ENCODE peak calls at places on chromosomes 16 and 17, in four cellular contexts. A is HepG2, G is K562, H is GM12878. Q is an unnamed sample.

GRCh38 chr17:39165178-39165843 is 650 bp downstream of the ARL5C start:
- DNase-seq in A (no peak), G (no peak), H (no peak), Q (no peak)

GRCh38 chr17:63689479-63689878 is 10.4 kb downstream of the LIMD2 start:
- DNase-seq in H (no peak), A (no peak), G (no peak), Q (no peak)

GRCh38 chr17:49001671-49002070 is 4.5 kb downstream of the IGF2BP1 start:
- DNase-seq in H (no peak), G (no peak), A (no peak), Q (no peak)

GRCh38 chr16:67101683-67102082 is 8.1 kb upstream of the PHAF1 start:
- DNase-seq in A (no peak), G (no peak), H (no peak), Q (no peak)

GRCh38 chr16:4682616-4683254 is 10.6 kb upstream of the NUDT16L1 start:
- DNase-seq in H (no peak), G (peak), A (peak), Q (peak)

GRCh38 chr17:71966055-71966454 is 154.8 kb upstream of the SOX9 start:
- DNase-seq in G (no peak), H (no peak), A (no peak), Q (no peak)

GRCh38 chr17:81422776-81423697 is 27.8 kb downstream of the BAHCC1 start:
- DNase-seq in H (no peak), G (peak), A (peak), Q (no peak)

GRCh38 chr16:81542609-81543570 is 98.3 kb downstream of the CMIP start:
- DNase-seq in G (no peak), H (no peak), A (peak), Q (no peak)

GRCh38 chr17:9959377-9959981 is 54.4 kb upstream of the RCVRN start:
- DNase-seq in A (peak), G (peak), H (no peak), Q (peak)

GRCh38 chr17:79905832-79906231 is 66.6 kb upstream of the CBX4 start:
- DNase-seq in G (peak), H (no peak), A (peak), Q (peak)
- TF ChIP-seq FOXM1 in G (no peak), H (no peak), A (no peak), Q (no peak)

GRCh38 chr17:41521574-41522261 is 3.0 kb upstream of the KRT15 start:
- DNase-seq in G (peak), A (peak), H (no peak), Q (no peak)
- TF ChIP-seq TARDBP in G (no peak), A (no peak), H (no peak), Q (no peak)

GRCh38 chr16:57883953-57884654 is 81.8 kb upstream of the KIFC3 start:
- DNase-seq in A (no peak), G (no peak), H (no peak), Q (no peak)

GRCh38 chr16:57882797-57883196 is 80.5 kb upstream of the KIFC3 start:
- DNase-seq in G (no peak), A (no peak), H (no peak), Q (no peak)

GRCh38 chr16:57886427-57886826 is 84.1 kb upstream of the KIFC3 start:
- DNase-seq in H (no peak), A (no peak), G (no peak), Q (no peak)

GRCh38 chr16:57883480-57883879 is 81.2 kb upstream of the KIFC3 start:
- DNase-seq in H (no peak), G (no peak), A (no peak), Q (no peak)

DNA sequence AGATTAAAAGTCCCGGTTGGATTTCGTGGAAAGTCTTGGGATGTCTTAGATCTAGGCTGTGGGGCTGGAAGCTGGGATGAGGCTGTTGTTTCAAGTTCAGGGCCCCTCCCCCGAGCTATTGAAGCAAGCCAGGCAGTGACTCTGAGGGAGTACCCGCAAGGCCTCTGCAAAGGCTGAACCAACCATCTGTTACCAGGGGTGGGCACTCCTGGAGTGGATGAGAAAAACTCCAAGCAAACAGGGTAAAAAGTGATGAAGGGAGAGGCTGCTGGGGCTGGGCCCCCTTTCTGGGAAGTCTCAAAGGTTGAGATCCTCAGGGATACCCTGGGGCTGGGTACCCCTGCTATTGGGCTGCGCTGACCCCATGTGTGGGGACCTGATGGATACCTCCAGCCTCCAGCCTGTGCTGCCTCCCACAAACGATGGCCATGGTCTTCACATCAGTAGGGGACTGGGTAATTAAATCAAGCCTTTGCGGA is 82.4 kb upstream of the KIFC3 start:
- DNase-seq in A (no peak), H (no peak), G (no peak), Q (no peak)
- TF ChIP-seq FOXK2 in A (no peak), H (no peak), G (no peak), Q (no peak)

GRCh38 chr16:79253100-79253631 is 347.4 kb downstream of the MAF start:
- DNase-seq in H (no peak), G (no peak), A (peak), Q (no peak)

GRCh38 chr16:79261461-79261860 is 339.1 kb downstream of the MAF start:
- DNase-seq in G (peak), H (no peak), A (peak), Q (peak)

GRCh38 chr16:79261944-79262552 is 338.5 kb downstream of the MAF start:
- DNase-seq in A (no peak), H (no peak), G (no peak), Q (no peak)

GRCh38 chr16:79257958-79258490 is 342.5 kb downstream of the MAF start:
- DNase-seq in G (no peak), H (no peak), A (no peak), Q (no peak)
- TF ChIP-seq FOXM1 in G (no peak), H (no peak), A (no peak), Q (no peak)

GRCh38 chr17:19542247-19542646 is 8.6 kb downstream of the SLC47A1 start:
- DNase-seq in G (no peak), H (no peak), A (no peak), Q (no peak)

GRCh38 chr17:19540706-19541370 is 7.2 kb downstream of the SLC47A1 start:
- DNase-seq in G (no peak), A (no peak), H (no peak), Q (no peak)

GRCh38 chr17:19539841-19540311 is 6.2 kb downstream of the SLC47A1 start:
- DNase-seq in A (no peak), G (no peak), H (no peak), Q (no peak)

GRCh38 chr17:19539040-19539399 is 5.4 kb downstream of the SLC47A1 start:
- DNase-seq in H (no peak), G (no peak), A (no peak), Q (no peak)

DNA sequence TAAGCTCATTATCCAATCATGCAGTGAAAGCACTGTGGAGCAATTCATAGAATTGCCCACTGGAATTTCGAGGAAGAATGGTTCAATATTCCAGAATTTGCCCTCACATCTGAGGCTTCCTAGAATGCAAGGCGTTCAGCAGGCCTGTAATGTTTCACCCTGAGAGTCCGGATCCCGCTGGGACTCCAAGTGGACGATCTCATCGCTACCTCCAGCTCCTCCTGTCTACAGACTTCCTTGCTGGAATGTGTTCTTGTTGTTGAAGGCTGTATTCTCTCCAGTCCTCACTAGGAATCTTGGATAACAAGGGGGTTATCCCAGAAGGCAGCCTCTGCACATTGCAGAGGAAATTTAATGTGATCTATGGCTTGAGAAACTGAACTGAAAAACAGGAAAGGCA is 7.8 kb downstream of the SLC47A1 start:
- DNase-seq in G (no peak), A (no peak), H (no peak), Q (no peak)
- TF ChIP-seq TARDBP in G (no peak), A (no peak), H (no peak), Q (no peak)

DNA sequence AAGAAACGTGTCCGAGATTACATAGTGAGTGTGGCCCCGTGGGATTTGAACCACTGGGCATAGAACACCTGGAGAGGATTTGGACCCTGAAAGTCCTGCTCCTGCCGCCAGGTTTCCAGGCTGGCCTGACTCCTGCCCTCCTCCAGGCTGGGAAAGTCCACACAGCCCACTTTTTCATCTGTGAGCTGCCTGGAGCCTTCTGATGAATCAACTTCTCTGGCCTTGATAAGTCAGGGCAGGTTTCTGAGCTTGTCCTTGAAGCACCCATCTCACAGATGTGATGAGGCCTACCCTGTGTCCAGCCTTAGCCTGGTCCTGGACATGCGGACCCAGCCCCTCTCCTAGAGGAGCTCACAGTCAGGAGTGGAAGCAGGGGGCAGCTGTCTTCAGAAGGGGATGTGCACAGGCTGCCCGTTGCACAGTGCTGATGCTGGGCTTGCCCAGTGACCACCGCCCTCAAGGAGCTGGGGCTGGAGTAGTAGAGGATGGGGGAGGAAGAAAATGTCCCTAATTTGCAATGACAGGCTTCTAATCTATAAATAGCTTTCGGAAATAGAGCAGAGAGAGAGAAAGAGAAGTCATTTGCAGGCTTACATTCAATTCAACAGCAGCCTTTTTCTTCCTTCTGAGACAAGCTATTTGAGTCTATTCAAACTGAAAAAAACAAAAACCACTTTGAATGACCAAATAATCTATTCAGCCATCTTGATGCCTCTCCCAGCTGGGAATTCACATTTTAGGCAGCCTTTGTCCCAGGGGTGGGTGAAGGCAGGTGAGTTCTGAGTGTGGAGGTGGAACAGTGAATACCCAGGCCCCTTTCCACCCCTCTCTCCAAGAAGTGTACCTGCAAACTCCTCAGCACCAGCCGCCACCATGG is 73.5 kb upstream of the DNAJA2 start:
- DNase-seq in H (peak), G (no peak), A (no peak), Q (no peak)
- TF ChIP-seq FOXK2 in H (no peak), G (no peak), A (no peak), Q (no peak)

GRCh38 chr17:1179112-1179634 is 608 bp downstream of the ABR start:
- DNase-seq in A (no peak), G (no peak), H (no peak), Q (no peak)

GRCh38 chr17:1179635-1180433 is at the start of gene ABR:
- DNase-seq in A (no peak), H (no peak), G (peak), Q (peak)

GRCh38 chr17:1181769-1182137 is 2.0 kb upstream of the ABR start:
- DNase-seq in H (no peak), A (no peak), G (no peak), Q (no peak)

GRCh38 chr17:1180958-1181768 is 1.4 kb upstream of the ABR start:
- DNase-seq in G (no peak), A (no peak), H (no peak), Q (no peak)

GRCh38 chr17:1180434-1180742 is 607 bp upstream of the ABR start:
- DNase-seq in G (no peak), A (no peak), H (no peak), Q (no peak)
- TF ChIP-seq FOXM1 in G (no peak), A (no peak), H (no peak), Q (no peak)

DNA sequence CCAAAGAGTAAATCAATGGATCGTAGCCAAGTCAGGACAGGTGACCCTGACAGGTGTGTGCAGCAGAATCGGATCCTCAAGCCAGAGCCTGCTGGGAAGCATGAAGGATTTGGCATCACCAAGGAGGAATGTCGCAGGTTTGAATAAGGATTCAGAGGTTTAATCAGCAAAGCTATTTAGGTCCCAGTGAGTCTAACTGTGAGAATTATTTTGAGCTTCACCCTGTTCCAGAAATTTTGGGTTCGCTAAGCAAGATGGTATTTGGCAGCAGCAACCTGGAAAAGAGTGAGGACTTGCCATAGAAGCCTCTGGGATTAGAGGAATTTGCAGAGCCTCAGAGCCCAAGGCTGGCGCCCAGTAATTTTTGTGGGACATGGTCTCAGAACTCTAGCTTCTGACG is 173.0 kb downstream of the CCDC182 start:
- DNase-seq in G (no peak), A (no peak), H (no peak), Q (no peak)
- TF ChIP-seq TARDBP in G (no peak), A (no peak), H (no peak), Q (no peak)